ENCODE peak calls at places on chromosomes 12 and 14, in nine cellular contexts. F is AG20443; I is GM20000; V is NCI-H524; W is T-cell; S is ACHN; E is naive thymus-derived CD4-positive, alpha-beta T cell; T is RPMI7951; Y is NCI-H1417. O is an unnamed sample.

GRCh38 chr12:12686925-12687324 is 9.1 kb downstream of the GPR19 start:
- DNase-seq in S (no peak), F (peak), E (no peak), V (no peak), T (no peak), I (no peak), W (no peak), Y (no peak), O (no peak)

GRCh38 chr12:18899162-18899561 is 161.2 kb downstream of the CAPZA3 start:
- DNase-seq in W (no peak), F (no peak), V (no peak), I (no peak), T (no peak), Y (no peak), S (no peak), E (no peak), O (no peak)

GRCh38 chr12:108757842-108758241 is 26.5 kb upstream of the CORO1C start:
- DNase-seq in F (no peak), T (no peak), W (no peak), V (no peak), S (no peak), E (no peak), Y (peak), I (no peak), O (no peak)

GRCh38 chr12:48143898-48144297 is 13.4 kb downstream of the ASB8 start:
- DNase-seq in W (no peak), I (no peak), T (no peak), S (no peak), E (no peak), V (no peak), F (no peak), Y (no peak), O (no peak)

GRCh38 chr12:30753233-30753632 is 1.5 kb downstream of the CAPRIN2 start:
- DNase-seq in Y (peak), W (no peak), I (peak), F (peak), S (peak), V (no peak), E (peak), T (peak), O (peak)

GRCh38 chr14:55845963-55846851 is 266.2 kb downstream of the KTN1 start:
- DNase-seq in W (no peak), F (no peak), Y (no peak), E (no peak), V (no peak), S (no peak), T (no peak), I (no peak), O (peak)

GRCh38 chr14:52733824-52734223 is 3.9 kb downstream of the STYX start:
- DNase-seq in Y (no peak), V (no peak), I (no peak), W (no peak), F (no peak), E (no peak), T (no peak), S (no peak), O (no peak)

GRCh38 chr14:99395904-99396530 is 84.6 kb downstream of the SETD3 start:
- DNase-seq in F (no peak), I (no peak), W (no peak), Y (peak), T (peak), V (no peak), S (peak), E (no peak), O (peak)

GRCh38 chr14:73997108-73997943 is 21.8 kb downstream of the ENTPD5 start:
- DNase-seq in T (no peak), F (no peak), I (no peak), E (no peak), Y (no peak), W (no peak), S (peak), V (no peak), O (no peak)

GRCh38 chr14:34038358-34039057 is 87.6 kb upstream of the EGLN3 start:
- DNase-seq in E (no peak), F (no peak), S (no peak), T (no peak), W (no peak), V (no peak), I (no peak), Y (no peak), O (peak)

GRCh38 chr12:130501821-130502220 is 164.1 kb downstream of the PIWIL1 start:
- DNase-seq in V (no peak), I (no peak), S (no peak), E (no peak), T (no peak), F (no peak), W (no peak), Y (no peak), O (no peak)

GRCh38 chr12:32301216-32301615 is 98.1 kb upstream of the FGD4 start:
- DNase-seq in F (no peak), W (no peak), T (no peak), I (no peak), S (no peak), Y (no peak), V (no peak), E (no peak), O (no peak)

GRCh38 chr12:90174198-90174510 is 465.5 kb upstream of the ATP2B1 start:
- DNase-seq in V (peak), E (no peak), S (no peak), T (peak), W (no peak), Y (peak), I (no peak), F (no peak), O (peak)

GRCh38 chr12:104788848-104789271 is 169.2 kb downstream of the SLC41A2 start:
- DNase-seq in F (no peak), W (no peak), T (no peak), Y (peak), V (peak), I (no peak), E (no peak), S (no peak), O (peak)

GRCh38 chr14:96745500-96746051 is 51.6 kb upstream of the VRK1 start:
- DNase-seq in S (no peak), W (no peak), I (no peak), T (no peak), E (no peak), V (no peak), Y (no peak), F (no peak), O (no peak)

GRCh38 chr14:64723691-64724577 is 19.7 kb downstream of the PLEKHG3 start:
- DNase-seq in F (no peak), I (no peak), V (no peak), W (no peak), T (no peak), E (no peak), Y (peak), S (no peak), O (no peak)

GRCh38 chr12:95789126-95790024 is 1.2 kb downstream of the NTN4 start:
- DNase-seq in I (no peak), S (peak), V (no peak), W (no peak), Y (peak), T (no peak), E (no peak), F (no peak), O (no peak)

GRCh38 chr14:55869397-55870049 is 248.7 kb upstream of the PELI2 start:
- DNase-seq in F (no peak), V (no peak), T (no peak), S (no peak), Y (no peak), E (no peak), W (no peak), I (no peak), O (no peak)

O was measured in SW480.